ENCODE peak calls at places on chromosomes 3 and 15, in eight cellular contexts. Q is progenitor cell of endocrine pancreas; U is activated CD4-positive, CD25-positive, alpha-beta regulatory T cell treated with anti-CD3 and anti-CD28 coated beads, Interleukin-2, amount 50 U/mL, for 72 hours; S is pancreas; K is activated CD4-positive, alpha-beta T cell treated with anti-CD3 and anti-CD28 coated beads, Interleukin-2, amount 10 ng/mL, durations not matched to agents 7 days and 5 days; X is H4; N is GM12864; O is non-pigmented ciliary epithelial cell. A is an unnamed sample.

GRCh38 chr15:68311859-68312557 is 34.5 kb downstream of the FEM1B start:
- DNase-seq in Q (no peak), U (peak), S (no peak), K (no peak), X (no peak), N (no peak), O (no peak), A (peak)

GRCh38 chr3:155739154-155739553 is 5.7 kb downstream of the PLCH1 start:
- DNase-seq in Q (no peak), U (no peak), S (no peak), K (no peak), X (peak), N (no peak), O (no peak), A (no peak)

GRCh38 chr15:67807141-67807540 is 18.2 kb upstream of the SKOR1 start:
- DNase-seq in Q (no peak), U (no peak), S (no peak), K (no peak), X (no peak), N (no peak), O (no peak), A (peak)

GRCh38 chr15:74245342-74245931 is 9.3 kb downstream of the CCDC33 start:
- DNase-seq in Q (no peak), U (no peak), S (no peak), K (peak), X (no peak), N (no peak), O (no peak), A (no peak)

GRCh38 chr15:101657968-101658784 is 6.0 kb upstream of the TM2D3 start:
- DNase-seq in Q (no peak), U (no peak), S (peak), K (no peak), X (no peak), N (no peak), O (no peak), A (no peak)

GRCh38 chr3:20185364-20185732 is 658 bp downstream of the SGO1 start:
- DNase-seq in Q (no peak), U (no peak), S (no peak), K (peak), X (no peak), N (peak), O (no peak), A (no peak)

GRCh38 chr15:70589221-70589620 is 174.1 kb downstream of the UACA start:
- DNase-seq in Q (no peak), U (no peak), S (no peak), K (no peak), X (peak), N (no peak), O (no peak), A (no peak)

GRCh38 chr15:76903251-76903681 is 1.9 kb downstream of the SCAPER start:
- DNase-seq in Q (no peak), U (no peak), S (no peak), K (peak), X (peak), N (no peak), O (peak), A (no peak)

GRCh38 chr3:43583481-43583880 is 38.3 kb downstream of the ANO10 start:
- DNase-seq in Q (no peak), U (no peak), S (no peak), K (no peak), X (peak), N (no peak), O (no peak), A (no peak)

GRCh38 chr3:66303556-66303955 is 82.8 kb downstream of the SLC25A26 start:
- DNase-seq in Q (no peak), U (peak), S (no peak), K (peak), X (no peak), N (no peak), O (no peak), A (no peak)

GRCh38 chr3:143118630-143119008 is 952 bp upstream of the CHST2 start:
- DNase-seq in Q (no peak), U (no peak), S (no peak), K (no peak), X (no peak), N (no peak), O (no peak), A (no peak)

GRCh38 chr3:56654460-56654859 is 28.6 kb downstream of the TASOR start:
- DNase-seq in Q (no peak), U (no peak), S (no peak), K (no peak), X (no peak), N (no peak), O (no peak), A (no peak)

GRCh38 chr3:13053915-13054704 is 19.1 kb downstream of the IQSEC1 start:
- DNase-seq in Q (no peak), U (no peak), S (no peak), K (no peak), X (no peak), N (no peak), O (no peak), A (no peak)

GRCh38 chr15:76711351-76711827 is 193.8 kb downstream of the SCAPER start:
- DNase-seq in Q (no peak), U (no peak), S (no peak), K (no peak), X (no peak), N (peak), O (no peak), A (no peak)

GRCh38 chr15:72770673-72771328 is 12.8 kb downstream of the ADPGK start:
- DNase-seq in Q (no peak), U (no peak), S (no peak), K (no peak), X (no peak), N (no peak), O (no peak), A (no peak)

GRCh38 chr3:41464401-41464800 is 265.1 kb downstream of the CTNNB1 start:
- DNase-seq in Q (no peak), U (no peak), S (no peak), K (no peak), X (no peak), N (no peak), O (no peak), A (no peak)

GRCh38 chr3:143418391-143418790 is 298.8 kb downstream of the CHST2 start:
- DNase-seq in Q (no peak), U (no peak), S (no peak), K (no peak), X (no peak), N (no peak), O (no peak), A (no peak)

GRCh38 chr3:126936110-126936509 is 46.8 kb upstream of the PLXNA1 start:
- DNase-seq in Q (no peak), U (no peak), S (no peak), K (no peak), X (no peak), N (no peak), O (no peak), A (no peak)

GRCh38 chr15:68497206-68497910 is 65.4 kb upstream of the ITGA11 start:
- DNase-seq in Q (no peak), U (no peak), S (no peak), K (no peak), X (no peak), N (no peak), O (no peak), A (no peak)

GRCh38 chr15:98765610-98766009 is 117.3 kb downstream of the IGF1R start:
- DNase-seq in Q (no peak), U (no peak), S (no peak), K (no peak), X (no peak), N (no peak), O (no peak), A (no peak)

GRCh38 chr3:123244128-123244527 is 42.4 kb downstream of the SEC22A start:
- DNase-seq in Q (no peak), U (no peak), S (no peak), K (peak), X (no peak), N (no peak), O (no peak), A (no peak)

GRCh38 chr3:24508423-24508839 is 13.8 kb upstream of the THRB start:
- DNase-seq in Q (no peak), U (no peak), S (no peak), K (no peak), X (no peak), N (no peak), O (no peak), A (no peak)

GRCh38 chr3:54986294-54986693 is 58.4 kb upstream of the LRTM1 start:
- DNase-seq in Q (no peak), U (no peak), S (no peak), K (no peak), X (no peak), N (no peak), O (no peak), A (no peak)

GRCh38 chr15:67101981-67102929 is 36.9 kb downstream of the SMAD3 start:
- DNase-seq in Q (no peak), U (no peak), S (no peak), K (peak), X (peak), N (peak), O (no peak), A (no peak)

GRCh38 chr3:14371573-14372474 is 30.6 kb upstream of the SLC6A6 start:
- DNase-seq in Q (no peak), U (no peak), S (peak), K (no peak), X (peak), N (no peak), O (peak), A (peak)

GRCh38 chr3:159852821-159853505 is 135.7 kb upstream of the IL12A start:
- DNase-seq in Q (no peak), U (no peak), S (peak), K (no peak), X (peak), N (no peak), O (no peak), A (peak)

GRCh38 chr3:194870394-194871110 is 184.9 kb downstream of the FAM43A start:
- DNase-seq in Q (no peak), U (no peak), S (no peak), K (no peak), X (peak), N (no peak), O (no peak), A (peak)

GRCh38 chr3:170651260-170651845 is 65.5 kb upstream of the SLC7A14 start:
- DNase-seq in Q (no peak), U (no peak), S (no peak), K (no peak), X (no peak), N (no peak), O (no peak), A (no peak)

GRCh38 chr3:177141899-177142651 is 55.2 kb downstream of the TBL1XR1 start:
- DNase-seq in Q (no peak), U (no peak), S (no peak), K (no peak), X (no peak), N (no peak), O (no peak), A (no peak)

GRCh38 chr3:150341893-150342292 is 66.2 kb upstream of the TSC22D2 start:
- DNase-seq in Q (no peak), U (no peak), S (no peak), K (no peak), X (no peak), N (no peak), O (no peak), A (no peak)

GRCh38 chr3:101518421-101518871 is 5.4 kb upstream of the SENP7 start:
- DNase-seq in Q (no peak), U (peak), S (no peak), K (peak), X (peak), N (peak), O (no peak), A (no peak)

GRCh38 chr3:139715736-139716135 is 38.0 kb upstream of the NMNAT3 start:
- DNase-seq in Q (no peak), U (no peak), S (no peak), K (no peak), X (no peak), N (no peak), O (no peak), A (no peak)

GRCh38 chr3:44648564-44649229 is at the start of gene ZNF35:
- DNase-seq in Q (peak), U (peak), S (peak), K (peak), X (peak), N (peak), O (peak), A (peak)

A was measured in right lobe of liver.